ENCODE peak calls at places on chromosomes 1 and 21, in eight cellular contexts. M is A549, I is esophagus muscularis mucosa, A is adrenal gland, U is tibial nerve, N is right lobe of liver, R is transverse colon, P is prostate gland. B is an unnamed sample. For H3K4me1, the result is how much of the 10 kb centered on the place peaks cover.

GRCh38 chr1:31539329-31539728 is 37.0 kb upstream of the TINAGL1 start:
- DNase-seq in M (no peak), I (no peak), A (no peak), U (no peak), N (no peak), R (no peak), P (no peak), B (no peak)

GRCh38 chr1:69913967-69914366 is 291.4 kb downstream of the LRRC40 start:
- DNase-seq in M (no peak), I (no peak), A (no peak), U (no peak), N (no peak), R (no peak), P (no peak), B (no peak)

GRCh38 chr1:111743679-111744101 is 4.5 kb upstream of the INKA2 start:
- DNase-seq in M (no peak), I (peak), A (no peak), U (no peak), N (no peak), R (no peak), P (no peak), B (no peak)

GRCh38 chr1:39795651-39796050 is 7.0 kb upstream of the BMP8B start:
- DNase-seq in M (no peak), I (no peak), A (no peak), U (no peak), N (no peak), R (no peak), P (no peak), B (peak)

GRCh38 chr1:115458426-115459114 is 120.5 kb upstream of the NGF start:
- DNase-seq in M (no peak), I (no peak), A (no peak), U (no peak), N (no peak), R (no peak), P (no peak), B (no peak)

GRCh38 chr1:201275266-201275666 is 8.0 kb upstream of the PKP1 start:
- DNase-seq in M (peak), I (no peak), A (no peak), U (no peak), N (no peak), R (peak), P (peak), B (no peak)

GRCh38 chr21:37904879-37905278 is 11.4 kb downstream of the KCNJ6 start:
- DNase-seq in M (no peak), I (no peak), A (no peak), U (no peak), N (no peak), R (no peak), P (no peak), B (no peak)

GRCh38 chr21:14830307-14830706 is 234.5 kb downstream of the NRIP1 start:
- DNase-seq in M (no peak), I (no peak), A (no peak), U (no peak), N (no peak), R (no peak), P (no peak), B (no peak)

GRCh38 chr1:15167386-15167785 is 13.8 kb downstream of the TMEM51 start:
- DNase-seq in M (no peak), I (no peak), A (no peak), U (no peak), N (no peak), R (no peak), P (no peak), B (no peak)
- H3K27ac ChIP-seq in M (peak), I (no peak), A (no peak), U (no peak), N (no peak), R (no peak), P (no peak), B (peak)

DNA sequence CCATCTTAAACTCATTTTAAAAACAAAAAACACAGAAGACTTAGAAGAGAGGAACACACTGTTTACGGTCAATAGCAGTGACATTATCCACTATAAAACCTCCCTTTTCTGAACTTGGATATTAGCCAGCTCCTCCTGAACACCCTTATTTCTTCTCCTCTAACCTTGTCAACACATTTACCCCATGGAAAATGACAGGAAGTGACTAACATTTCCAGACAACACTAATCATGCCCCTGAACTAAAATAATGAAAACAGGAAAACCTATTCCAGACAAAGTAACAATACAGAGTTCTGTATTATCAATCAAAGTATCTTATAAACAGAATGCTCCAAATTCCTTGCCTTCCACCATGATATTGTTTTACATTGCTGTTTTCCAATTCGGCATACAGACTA is 45.3 kb downstream of the PALMD start:
- DNase-seq in M (no peak), I (no peak), A (no peak), U (no peak), N (no peak), R (no peak), P (no peak), B (no peak)
- TF ChIP-seq POLR2A in M (no peak), I (no peak), A (no peak), U (no peak), N (no peak), R (no peak), P (no peak), B (no peak)

GRCh38 chr21:43932005-43932404 is 67.0 kb downstream of the AGPAT3 start:
- DNase-seq in M (no peak), I (no peak), A (no peak), U (no peak), N (peak), R (no peak), P (no peak), B (no peak)

GRCh38 chr21:43931454-43931853 is 66.4 kb downstream of the AGPAT3 start:
- DNase-seq in M (no peak), I (no peak), A (no peak), U (no peak), N (peak), R (no peak), P (no peak), B (no peak)

GRCh38 chr21:43934116-43934515 is 69.1 kb downstream of the AGPAT3 start:
- DNase-seq in M (no peak), I (no peak), A (no peak), U (no peak), N (peak), R (no peak), P (no peak), B (no peak)

GRCh38 chr21:43933680-43934079 is 68.7 kb downstream of the AGPAT3 start:
- DNase-seq in M (no peak), I (no peak), A (no peak), U (no peak), N (peak), R (no peak), P (no peak), B (no peak)

DNA sequence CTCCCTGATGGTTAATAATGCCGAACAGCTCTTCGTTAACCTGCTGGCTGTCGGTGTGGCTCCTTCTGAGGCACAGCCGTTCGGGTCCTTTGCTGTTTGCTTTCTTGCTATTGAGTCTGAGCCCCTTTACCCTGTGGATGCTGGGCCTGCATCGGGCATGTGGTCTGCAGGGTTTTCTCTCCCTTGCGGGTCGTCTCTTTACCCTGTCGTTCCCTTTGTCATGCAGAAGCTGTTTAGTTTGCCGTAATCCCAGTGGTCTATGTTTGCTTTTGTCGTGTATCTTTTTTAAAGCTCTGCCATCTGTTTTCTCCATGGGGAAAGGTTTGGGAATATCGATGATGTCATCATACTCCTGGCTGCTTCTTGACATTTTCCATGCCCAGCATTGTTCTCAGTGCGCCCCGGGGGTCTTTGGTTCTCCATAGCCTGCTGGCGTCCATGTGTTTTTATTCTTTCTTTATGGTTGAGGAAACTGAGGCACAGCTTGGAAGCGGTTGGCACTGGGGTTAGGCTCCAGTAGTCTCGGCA is 68.2 kb downstream of the AGPAT3 start:
- DNase-seq in M (no peak), I (no peak), A (no peak), U (no peak), N (peak), R (no peak), P (no peak), B (no peak)
- H3K4me1 ChIP-seq in M (under half), I (under half), A (under half), U (under half), N (under half), R (under half), P (under half), B (under half)

GRCh38 chr1:61274979-61275378 is 192.6 kb downstream of the NFIA start:
- DNase-seq in M (no peak), I (peak), A (no peak), U (no peak), N (no peak), R (no peak), P (no peak), B (no peak)

GRCh38 chr1:61271412-61271789 is 189.0 kb downstream of the NFIA start:
- DNase-seq in M (no peak), I (no peak), A (no peak), U (no peak), N (no peak), R (no peak), P (no peak), B (no peak)

GRCh38 chr1:61270761-61271411 is 188.5 kb downstream of the NFIA start:
- DNase-seq in M (no peak), I (no peak), A (no peak), U (no peak), N (no peak), R (no peak), P (no peak), B (no peak)

GRCh38 chr1:61273167-61273705 is 190.9 kb downstream of the NFIA start:
- DNase-seq in M (no peak), I (no peak), A (no peak), U (no peak), N (no peak), R (no peak), P (no peak), B (no peak)

GRCh38 chr1:61273861-61274260 is 191.5 kb downstream of the NFIA start:
- DNase-seq in M (no peak), I (no peak), A (no peak), U (no peak), N (no peak), R (no peak), P (no peak), B (no peak)
- H3K27ac ChIP-seq in M (no peak), I (peak), A (no peak), U (no peak), N (no peak), R (peak), P (no peak), B (peak)

GRCh38 chr1:26945728-26946127 is 14.5 kb downstream of the KDF1 start:
- DNase-seq in M (no peak), I (no peak), A (peak), U (no peak), N (peak), R (peak), P (no peak), B (no peak)

GRCh38 chr1:26946270-26946669 is 14.0 kb downstream of the KDF1 start:
- DNase-seq in M (no peak), I (no peak), A (peak), U (no peak), N (no peak), R (no peak), P (no peak), B (no peak)

GRCh38 chr1:26942656-26943055 is 17.6 kb downstream of the KDF1 start:
- DNase-seq in M (no peak), I (no peak), A (no peak), U (no peak), N (no peak), R (no peak), P (no peak), B (no peak)

GRCh38 chr1:26941311-26941710 is 19.0 kb downstream of the KDF1 start:
- DNase-seq in M (no peak), I (no peak), A (no peak), U (no peak), N (no peak), R (no peak), P (no peak), B (no peak)

DNA sequence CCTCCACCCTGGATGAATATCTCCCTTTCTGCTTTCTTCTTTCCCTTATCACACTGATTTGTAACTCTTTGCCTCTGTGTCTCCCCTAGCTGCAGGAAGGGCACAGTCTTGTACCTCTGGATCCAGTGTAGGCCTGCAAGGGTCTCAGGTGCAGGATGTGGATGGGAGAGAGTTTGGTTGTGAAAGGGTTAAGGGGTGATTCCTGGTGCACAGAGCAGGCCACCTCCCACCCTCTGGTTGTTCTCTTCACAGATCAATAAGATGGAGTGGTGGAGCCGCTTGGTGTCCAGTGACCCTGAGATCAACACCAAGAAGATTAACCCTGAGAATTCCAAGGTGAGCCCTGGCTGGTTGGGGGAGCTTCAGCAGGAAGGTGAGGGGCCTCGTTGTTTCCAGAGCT is 15.1 kb downstream of the KDF1 start:
- DNase-seq in M (no peak), I (no peak), A (no peak), U (no peak), N (no peak), R (no peak), P (no peak), B (no peak)
- TF ChIP-seq POLR2A in M (no peak), I (no peak), A (no peak), U (no peak), N (no peak), R (no peak), P (no peak), B (no peak)

B was measured in sigmoid colon.